ENCODE peak calls at places on chromosome 1, in five cellular contexts. U, W, M, Y and Z are unnamed samples.

GRCh38 chr1:173628888-173629287 is 6.2 kb upstream of the TEX50 start:
- DNase-seq in M (no peak), Y (no peak), W (no peak), U (no peak), Z (no peak)

GRCh38 chr1:223513309-223513708 is 120.1 kb downstream of the CCDC185 start:
- DNase-seq in Y (no peak), W (no peak), U (no peak), M (no peak), Z (no peak)

GRCh38 chr1:30550365-30551220 is 172.8 kb downstream of the MATN1 start:
- DNase-seq in U (no peak), M (no peak), Y (no peak), W (no peak), Z (no peak)

GRCh38 chr1:32234792-32235191 is 12.2 kb upstream of the FAM167B start:
- DNase-seq in Y (no peak), W (no peak), M (no peak), U (no peak), Z (no peak)

GRCh38 chr1:213951876-213952275 is 35.9 kb upstream of the PROX1 start:
- DNase-seq in M (no peak), W (no peak), U (no peak), Y (no peak), Z (no peak)

GRCh38 chr1:161905269-161905884 is 118.3 kb downstream of the OLFML2B start:
- DNase-seq in U (no peak), M (peak; percentile 9), W (no peak), Y (peak; percentile 32), Z (no peak)

GRCh38 chr1:115373305-115373704 is 35.3 kb upstream of the NGF start:
- DNase-seq in W (no peak), Y (no peak), M (no peak), U (no peak), Z (no peak)

GRCh38 chr1:8010080-8010664 is 15.9 kb downstream of the ERRFI1 start:
- DNase-seq in M (no peak), W (no peak), Y (no peak), U (no peak), Z (no peak)

GRCh38 chr1:5913876-5914275 is 78.3 kb downstream of the NPHP4 start:
- DNase-seq in Y (no peak), M (no peak), U (no peak), W (no peak), Z (no peak)

GRCh38 chr1:99751877-99752504 is 14.4 kb downstream of the FRRS1 start:
- DNase-seq in W (no peak), U (no peak), Y (no peak), M (no peak), Z (no peak)

GRCh38 chr1:63674238-63674864 is 81.1 kb downstream of the PGM1 start:
- DNase-seq in M (peak; percentile 57), W (no peak), Y (peak; percentile 66), U (peak; percentile 54), Z (peak; percentile 67)

GRCh38 chr1:16204634-16205332 is 7.7 kb downstream of the ARHGEF19 start:
- DNase-seq in W (peak; percentile 60), Y (peak; percentile 55), U (no peak), M (peak; percentile 59), Z (no peak)

GRCh38 chr1:12549460-12550349 is 68.3 kb downstream of the DHRS3 start:
- DNase-seq in W (no peak), Y (no peak), M (peak; percentile 73), U (peak; percentile 52), Z (no peak)

GRCh38 chr1:110674337-110675059 is at the start of gene KCNA3:
- DNase-seq in Y (peak; percentile 42), U (peak; percentile 80), M (no peak), W (peak; percentile 88), Z (peak; percentile 45)

GRCh38 chr1:245605480-245606156 is 450.8 kb downstream of the KIF26B start:
- DNase-seq in M (no peak), Y (no peak), U (no peak), W (no peak), Z (no peak)

GRCh38 chr1:23167353-23168078 is 1.1 kb downstream of the LUZP1 start:
- DNase-seq in U (peak; percentile 68), W (peak; percentile 62), M (peak; percentile 67), Y (peak; percentile 45), Z (no peak)

GRCh38 chr1:85374160-85374559 is 90.8 kb downstream of the DDAH1 start:
- DNase-seq in W (no peak), Y (no peak), M (no peak), U (no peak), Z (no peak)